ENCODE peak calls at places on chromosome 18, in four cellular contexts. One of them, this sample, is unnamed.

GRCh38 chr18:8661754-8662573 is 43.4 kb upstream of the MTCL1 start:
- DNase-seq in breast epithelium: no peak
- DNase-seq in progenitor cell of endocrine pancreas: no peak
- DNase-seq in tibial nerve: no peak
- DNase-seq in this sample: peak

GRCh38 chr18:49510393-49511115 is 23.5 kb upstream of the C18orf32 start:
- DNase-seq in breast epithelium: no peak
- DNase-seq in progenitor cell of endocrine pancreas: peak
- DNase-seq in tibial nerve: no peak
- DNase-seq in this sample: peak

GRCh38 chr18:32542221-32542798 is 71.6 kb upstream of the GAREM1 start:
- DNase-seq in breast epithelium: no peak
- DNase-seq in progenitor cell of endocrine pancreas: no peak
- DNase-seq in tibial nerve: no peak
- DNase-seq in this sample: peak

GRCh38 chr18:61605376-61606067 is 272.3 kb downstream of the CDH20 start:
- DNase-seq in breast epithelium: no peak
- DNase-seq in progenitor cell of endocrine pancreas: no peak
- DNase-seq in tibial nerve: no peak
- DNase-seq in this sample: peak

GRCh38 chr18:30639361-30639760 is 403.2 kb downstream of the DSC3 start:
- DNase-seq in breast epithelium: no peak
- DNase-seq in progenitor cell of endocrine pancreas: no peak
- DNase-seq in tibial nerve: no peak
- DNase-seq in this sample: no peak

GRCh38 chr18:22544626-22545025 is 126.9 kb upstream of the CTAGE1 start:
- DNase-seq in breast epithelium: no peak
- DNase-seq in progenitor cell of endocrine pancreas: no peak
- DNase-seq in tibial nerve: no peak
- DNase-seq in this sample: no peak

GRCh38 chr18:45771587-45771986 is 47.6 kb downstream of the SLC14A1 start:
- DNase-seq in breast epithelium: no peak
- DNase-seq in progenitor cell of endocrine pancreas: no peak
- DNase-seq in tibial nerve: no peak
- DNase-seq in this sample: no peak

GRCh38 chr18:37902344-37902743 is 336.7 kb upstream of the CELF4 start:
- DNase-seq in breast epithelium: no peak
- DNase-seq in progenitor cell of endocrine pancreas: no peak
- DNase-seq in tibial nerve: no peak
- DNase-seq in this sample: no peak

GRCh38 chr18:31581498-31582197 is 10.0 kb upstream of the TTR start:
- DNase-seq in breast epithelium: no peak
- DNase-seq in progenitor cell of endocrine pancreas: no peak
- DNase-seq in tibial nerve: no peak
- DNase-seq in this sample: peak

GRCh38 chr18:80170395-80171094 is 61.5 kb downstream of the ADNP2 start:
- DNase-seq in breast epithelium: no peak
- DNase-seq in progenitor cell of endocrine pancreas: no peak
- DNase-seq in tibial nerve: no peak
- DNase-seq in this sample: no peak

GRCh38 chr18:9898792-9899549 is 13.2 kb downstream of the TXNDC2 start:
- DNase-seq in breast epithelium: no peak
- DNase-seq in progenitor cell of endocrine pancreas: no peak
- DNase-seq in tibial nerve: no peak
- DNase-seq in this sample: peak

GRCh38 chr18:59055345-59056032 is 84.2 kb upstream of the SEC11C start:
- DNase-seq in breast epithelium: no peak
- DNase-seq in progenitor cell of endocrine pancreas: no peak
- DNase-seq in tibial nerve: no peak
- DNase-seq in this sample: no peak

GRCh38 chr18:28136071-28136470 is 40.9 kb downstream of the CDH2 start:
- DNase-seq in breast epithelium: no peak
- DNase-seq in progenitor cell of endocrine pancreas: no peak
- DNase-seq in tibial nerve: no peak
- DNase-seq in this sample: no peak

GRCh38 chr18:26619350-26619749 is 71.0 kb upstream of the KCTD1 start:
- DNase-seq in breast epithelium: no peak
- DNase-seq in progenitor cell of endocrine pancreas: no peak
- DNase-seq in tibial nerve: no peak
- DNase-seq in this sample: no peak

GRCh38 chr18:74241426-74241825 is 50.3 kb downstream of the CYB5A start:
- DNase-seq in breast epithelium: no peak
- DNase-seq in progenitor cell of endocrine pancreas: no peak
- DNase-seq in tibial nerve: no peak
- DNase-seq in this sample: no peak

GRCh38 chr18:13462686-13463085 is 244.1 kb downstream of the LDLRAD4 start:
- DNase-seq in breast epithelium: no peak
- DNase-seq in progenitor cell of endocrine pancreas: no peak
- DNase-seq in tibial nerve: no peak
- DNase-seq in this sample: no peak

GRCh38 chr18:33821503-33821902 is 243.5 kb downstream of the ASXL3 start:
- DNase-seq in breast epithelium: no peak
- DNase-seq in progenitor cell of endocrine pancreas: no peak
- DNase-seq in tibial nerve: no peak
- DNase-seq in this sample: no peak

GRCh38 chr18:3209859-3210569 is 9.8 kb downstream of the MYOM1 start:
- DNase-seq in breast epithelium: no peak
- DNase-seq in progenitor cell of endocrine pancreas: no peak
- DNase-seq in tibial nerve: no peak
- DNase-seq in this sample: no peak

GRCh38 chr18:57801379-57802165 is 1.5 kb downstream of the ATP8B1 start:
- DNase-seq in breast epithelium: peak
- DNase-seq in progenitor cell of endocrine pancreas: no peak
- DNase-seq in tibial nerve: no peak
- DNase-seq in this sample: peak

GRCh38 chr18:61926532-61926931 is 33.7 kb upstream of the RNF152 start:
- DNase-seq in breast epithelium: no peak
- DNase-seq in progenitor cell of endocrine pancreas: no peak
- DNase-seq in tibial nerve: no peak
- DNase-seq in this sample: peak

GRCh38 chr18:63439334-63439733 is 17.1 kb upstream of the VPS4B start:
- DNase-seq in breast epithelium: peak
- DNase-seq in progenitor cell of endocrine pancreas: no peak
- DNase-seq in tibial nerve: no peak
- DNase-seq in this sample: peak

GRCh38 chr18:50582500-50582899 is 22.6 kb downstream of the MAPK4 start:
- DNase-seq in breast epithelium: no peak
- DNase-seq in progenitor cell of endocrine pancreas: no peak
- DNase-seq in tibial nerve: no peak
- DNase-seq in this sample: no peak

GRCh38 chr18:57422313-57422872 is 12.8 kb upstream of the ONECUT2 start:
- DNase-seq in breast epithelium: no peak
- DNase-seq in progenitor cell of endocrine pancreas: no peak
- DNase-seq in tibial nerve: no peak
- DNase-seq in this sample: no peak

GRCh38 chr18:45379903-45380302 is 235.4 kb upstream of the SLC14A2 start:
- DNase-seq in breast epithelium: no peak
- DNase-seq in progenitor cell of endocrine pancreas: no peak
- DNase-seq in tibial nerve: no peak
- DNase-seq in this sample: no peak

GRCh38 chr18:9943311-9943710 is 29.5 kb downstream of the VAPA start:
- DNase-seq in breast epithelium: no peak
- DNase-seq in progenitor cell of endocrine pancreas: no peak
- DNase-seq in tibial nerve: no peak
- DNase-seq in this sample: no peak

GRCh38 chr18:59646946-59647307 is 50.3 kb downstream of the CCBE1 start:
- DNase-seq in breast epithelium: no peak
- DNase-seq in progenitor cell of endocrine pancreas: no peak
- DNase-seq in tibial nerve: no peak
- DNase-seq in this sample: no peak

GRCh38 chr18:55396979-55397378 is 191.0 kb downstream of the TCF4 start:
- DNase-seq in breast epithelium: no peak
- DNase-seq in progenitor cell of endocrine pancreas: no peak
- DNase-seq in tibial nerve: no peak
- DNase-seq in this sample: no peak

GRCh38 chr18:63237486-63237885 is 82.1 kb downstream of the BCL2 start:
- DNase-seq in breast epithelium: no peak
- DNase-seq in progenitor cell of endocrine pancreas: no peak
- DNase-seq in tibial nerve: no peak
- DNase-seq in this sample: peak

GRCh38 chr18:51138936-51139335 is 58.5 kb downstream of the MEX3C start:
- DNase-seq in breast epithelium: no peak
- DNase-seq in progenitor cell of endocrine pancreas: no peak
- DNase-seq in tibial nerve: no peak
- DNase-seq in this sample: no peak

GRCh38 chr18:4468515-4468914 is 13.4 kb upstream of the DLGAP1 start:
- DNase-seq in breast epithelium: no peak
- DNase-seq in progenitor cell of endocrine pancreas: no peak
- DNase-seq in tibial nerve: no peak
- DNase-seq in this sample: no peak

GRCh38 chr18:58862851-58863538 is 1.7 kb upstream of the ZNF532 start:
- DNase-seq in breast epithelium: no peak
- DNase-seq in progenitor cell of endocrine pancreas: no peak
- DNase-seq in tibial nerve: no peak
- DNase-seq in this sample: peak

GRCh38 chr18:13137939-13138821 is 80.4 kb upstream of the LDLRAD4 start:
- DNase-seq in breast epithelium: peak
- DNase-seq in progenitor cell of endocrine pancreas: no peak
- DNase-seq in tibial nerve: no peak
- DNase-seq in this sample: peak

GRCh38 chr18:408367-408766 is 92.1 kb downstream of the COLEC12 start:
- DNase-seq in breast epithelium: no peak
- DNase-seq in progenitor cell of endocrine pancreas: no peak
- DNase-seq in tibial nerve: no peak
- DNase-seq in this sample: no peak

GRCh38 chr18:52312321-52312720 is 27.7 kb upstream of the DCC start:
- DNase-seq in breast epithelium: no peak
- DNase-seq in progenitor cell of endocrine pancreas: no peak
- DNase-seq in tibial nerve: no peak
- DNase-seq in this sample: no peak

GRCh38 chr18:79336556-79337142 is 59.1 kb upstream of the NFATC1 start:
- DNase-seq in breast epithelium: no peak
- DNase-seq in progenitor cell of endocrine pancreas: no peak
- DNase-seq in tibial nerve: no peak
- DNase-seq in this sample: no peak

GRCh38 chr18:71951021-71951420 is 593.1 kb downstream of the CBLN2 start:
- DNase-seq in breast epithelium: no peak
- DNase-seq in progenitor cell of endocrine pancreas: no peak
- DNase-seq in tibial nerve: no peak
- DNase-seq in this sample: no peak

GRCh38 chr18:49025767-49026500 is 75.2 kb upstream of the SMAD7 start:
- DNase-seq in breast epithelium: peak
- DNase-seq in progenitor cell of endocrine pancreas: no peak
- DNase-seq in tibial nerve: no peak
- DNase-seq in this sample: no peak

This sample was measured in left kidney.